ENCODE peak calls at places on chromosomes 7 and 10, in five cellular contexts. J is DND-41, E is neural progenitor cell, N is adrenal gland, Y is heart left ventricle. M is an unnamed sample.
A peak's percentile ranks its signal among the peaks of the same experiment; 100 is the strongest.

GRCh38 chr10:60099998-60100747 is 193.8 kb upstream of the CCDC6 start:
- DNase-seq in J (peak; percentile 5), Y (no peak), E (peak; percentile 66), N (no peak), M (peak; percentile 16)

GRCh38 chr7:141071260-141071854 is 2.5 kb upstream of the TMEM178B start:
- DNase-seq in E (peak; percentile 91), Y (peak; percentile 48), J (peak; percentile 16), N (peak; percentile 59), M (no peak)

GRCh38 chr7:137978464-137979237 is 23.2 kb downstream of the CREB3L2 start:
- DNase-seq in N (peak; percentile 90), J (no peak), Y (peak; percentile 74), E (no peak), M (no peak)

GRCh38 chr7:98613601-98614425 is 3.3 kb upstream of the NPTX2 start:
- DNase-seq in N (peak; percentile 49), E (peak; percentile 87), J (peak; percentile 53), Y (no peak), M (no peak)

GRCh38 chr7:23136216-23136615 is 30.6 kb downstream of the KLHL7 start:
- DNase-seq in N (no peak), Y (no peak), J (no peak), E (no peak), M (no peak)

GRCh38 chr7:22631730-22632129 is 95.3 kb upstream of the IL6 start:
- DNase-seq in Y (no peak), N (no peak), J (no peak), E (no peak), M (no peak)

GRCh38 chr7:112723416-112723815 is 66.8 kb downstream of the TMEM168 start:
- DNase-seq in J (no peak), Y (no peak), N (no peak), E (no peak), M (no peak)

GRCh38 chr10:3782099-3782455 is 2.9 kb downstream of the KLF6 start:
- DNase-seq in E (no peak), J (peak; percentile 35), N (no peak), Y (no peak), M (peak; percentile 74)

GRCh38 chr10:71927669-71928592 is 36.3 kb upstream of the CHST3 start:
- DNase-seq in N (no peak), J (no peak), Y (no peak), E (no peak), M (no peak)

GRCh38 chr7:104859754-104860426 is 154.1 kb upstream of the KMT2E start:
- DNase-seq in E (no peak), Y (no peak), J (no peak), N (no peak), M (no peak)

GRCh38 chr10:48651839-48652238 is 32.8 kb upstream of the WDFY4 start:
- DNase-seq in E (no peak), N (no peak), J (no peak), Y (no peak), M (no peak)

GRCh38 chr7:148815612-148816011 is 68.5 kb downstream of the EZH2 start:
- DNase-seq in N (no peak), J (no peak), E (no peak), Y (no peak), M (no peak)

GRCh38 chr7:120931243-120931642 is 19.3 kb upstream of the ING3 start:
- DNase-seq in N (no peak), Y (no peak), J (no peak), E (no peak), M (no peak)

GRCh38 chr10:44427479-44427878 is 42.6 kb upstream of the CXCL12 start:
- DNase-seq in E (no peak), N (no peak), J (no peak), Y (no peak), M (no peak)

GRCh38 chr10:84432891-84433290 is 104.5 kb downstream of the CCSER2 start:
- DNase-seq in E (no peak), N (no peak), J (no peak), Y (no peak), M (no peak)

GRCh38 chr7:16502303-16502702 is 24.3 kb upstream of the LRRC72 start:
- DNase-seq in N (no peak), Y (no peak), J (no peak), E (no peak), M (no peak)

GRCh38 chr7:141701489-141702046 is 398 bp downstream of the DENND11 start:
- DNase-seq in J (peak; percentile 82), Y (peak; percentile 64), E (peak; percentile 78), N (peak; percentile 44), M (peak; percentile 74)

GRCh38 chr7:90594791-90595317 is 1.3 kb upstream of the CDK14 start:
- DNase-seq in J (no peak), N (no peak), Y (peak; percentile 53), E (peak; percentile 54), M (no peak)

GRCh38 chr7:129363-130221 is 62.8 kb upstream of the FAM20C start:
- DNase-seq in J (no peak), Y (peak; percentile 47), N (no peak), E (no peak), M (no peak)

GRCh38 chr10:101568054-101568745 is 19.9 kb downstream of the POLL start:
- DNase-seq in Y (no peak), N (no peak), E (no peak), J (no peak), M (no peak)

GRCh38 chr7:5421626-5422323 is 1.9 kb downstream of the TNRC18 start:
- DNase-seq in Y (peak; percentile 66), N (peak; percentile 54), J (peak; percentile 25), E (peak; percentile 67), M (no peak)

GRCh38 chr10:7409045-7409731 is 1.6 kb downstream of the SFMBT2 start:
- DNase-seq in Y (peak; percentile 44), J (peak; percentile 73), N (peak; percentile 26), E (peak; percentile 41), M (peak; percentile 26)

GRCh38 chr7:131945313-131945831 is 388.9 kb upstream of the PODXL start:
- DNase-seq in N (no peak), J (peak; percentile 46), E (peak; percentile 92), Y (peak; percentile 57), M (no peak)

GRCh38 chr7:139118234-139118802 is 8.8 kb upstream of the ZC3HAV1 start:
- DNase-seq in E (no peak), N (no peak), J (no peak), Y (no peak), M (no peak)

GRCh38 chr10:88879754-88880286 is at the start of gene STAMBPL1:
- DNase-seq in N (peak; percentile 66), J (peak; percentile 91), Y (no peak), E (no peak), M (peak; percentile 61)

GRCh38 chr10:119306514-119306951 is 99.2 kb downstream of the GRK5 start:
- DNase-seq in Y (peak; percentile 27), J (peak; percentile 82), E (no peak), N (no peak), M (peak; percentile 75)

GRCh38 chr10:119308089-119308488 is 100.7 kb downstream of the GRK5 start:
- DNase-seq in N (no peak), J (no peak), E (no peak), Y (peak; percentile 17), M (no peak)

GRCh38 chr10:119308556-119309422 is 101.4 kb downstream of the GRK5 start:
- DNase-seq in J (no peak), Y (peak; percentile 21), E (peak; percentile 70), N (no peak), M (no peak)

GRCh38 chr10:119305860-119306513 is 98.6 kb downstream of the GRK5 start:
- DNase-seq in J (peak; percentile 83), Y (peak; percentile 51), E (no peak), N (peak; percentile 72), M (peak; percentile 74)

DNA sequence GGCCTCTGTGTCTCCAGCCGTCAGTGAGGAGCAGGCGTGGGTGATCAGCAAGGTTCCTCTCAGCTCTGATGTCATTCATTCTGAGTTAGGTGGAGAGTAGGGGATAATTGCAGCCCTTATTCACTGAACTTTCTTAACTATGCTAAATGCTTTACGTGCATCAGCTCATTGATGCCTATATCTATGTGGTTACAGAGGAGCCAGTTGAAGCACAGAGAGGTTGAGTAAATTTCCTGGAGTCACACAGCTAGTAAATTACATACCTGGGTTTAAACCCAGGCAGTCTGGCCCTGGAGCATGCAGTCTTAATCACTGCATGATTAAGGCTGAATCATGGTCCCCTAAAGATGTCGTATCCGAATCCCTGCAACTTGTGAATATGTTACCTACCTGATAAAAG is 99.6 kb downstream of the GRK5 start:
- DNase-seq in E (no peak), J (no peak), N (no peak), Y (no peak), M (no peak)
- H3K4me1 ChIP-seq in E (peaks cover 13% of the 10 kb centered on the region), J (peaks cover 50% of the 10 kb centered on the region), N (no peaks in the 10 kb centered on the region), Y (peaks cover 55% of the 10 kb centered on the region), M (peaks cover 56% of the 10 kb centered on the region)

DNA sequence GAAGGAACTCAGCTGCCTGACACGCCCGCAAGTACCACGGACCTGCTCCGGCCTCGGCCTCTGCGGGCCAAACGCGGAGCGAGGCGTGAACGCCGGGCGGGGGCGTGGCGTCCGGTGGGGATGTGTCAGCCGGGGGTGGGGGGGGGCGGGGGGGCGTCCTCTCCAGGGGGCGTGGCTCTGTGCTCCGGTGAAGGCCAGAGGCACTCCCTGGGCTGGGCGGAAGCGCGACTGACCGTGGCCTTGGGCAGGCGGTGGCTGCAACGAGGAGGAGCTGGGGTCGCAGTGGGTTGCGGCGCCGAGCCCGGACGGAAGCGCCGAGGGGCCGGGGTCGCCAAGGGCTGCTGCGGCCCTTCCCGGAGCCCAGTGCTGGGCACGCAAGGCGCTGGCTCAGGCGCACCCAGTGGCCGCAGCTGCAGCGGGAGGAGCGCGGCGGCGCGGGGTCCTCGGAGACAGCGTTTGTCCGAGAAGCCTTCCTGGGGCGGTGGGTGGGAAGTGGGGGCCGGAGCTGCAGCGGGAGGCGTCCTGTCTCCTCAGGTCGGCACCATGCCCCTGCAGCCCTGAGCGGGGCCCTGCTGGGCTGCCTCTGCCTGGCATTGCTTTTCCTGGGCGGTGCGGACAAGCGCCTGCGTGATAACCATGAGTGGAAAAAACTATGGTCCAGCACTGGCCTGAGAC is 59.0 kb upstream of the NUPR2 start:
- DNase-seq in E (no peak), Y (peak; percentile 64), J (no peak), N (peak; percentile 75), M (no peak)
- H3K4me3 ChIP-seq in E (no peak overlapping the region), Y (peak overlapping the region; percentile 47), J (no peak overlapping the region), N (no peak overlapping the region), M (no peak overlapping the region)

GRCh38 chr7:157739056-157739455 is 402.3 kb downstream of the DNAJB6 start:
- DNase-seq in N (no peak), E (no peak), Y (no peak), J (no peak), M (no peak)

GRCh38 chr7:157739650-157740049 is 402.8 kb downstream of the DNAJB6 start:
- DNase-seq in Y (no peak), N (no peak), J (no peak), E (no peak), M (no peak)

GRCh38 chr7:157736341-157736740 is 399.5 kb downstream of the DNAJB6 start:
- DNase-seq in N (no peak), J (no peak), Y (no peak), E (no peak), M (no peak)

GRCh38 chr7:157737151-157738063 is 400.6 kb downstream of the DNAJB6 start:
- DNase-seq in E (peak; percentile 44), Y (no peak), N (no peak), J (no peak), M (no peak)

DNA sequence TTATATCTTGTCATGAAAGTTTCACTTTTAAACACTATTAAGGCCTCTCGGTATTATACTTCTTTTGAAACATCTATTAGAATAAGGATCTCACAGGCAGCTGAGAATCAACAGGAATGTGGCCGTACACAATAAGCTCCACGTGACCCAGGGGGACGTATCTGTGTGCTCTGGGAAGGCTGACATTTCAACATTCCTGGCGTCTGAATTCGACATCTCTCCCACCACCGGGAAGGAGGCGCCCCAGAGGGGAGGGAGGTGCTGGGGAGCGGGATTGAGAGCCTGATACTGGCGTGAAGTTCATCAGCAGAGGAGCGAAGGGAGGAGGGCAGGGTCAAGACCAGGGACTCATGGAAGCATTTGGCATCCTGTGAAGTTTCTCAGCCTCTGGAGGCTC is 401.3 kb downstream of the DNAJB6 start:
- DNase-seq in J (no peak), Y (no peak), E (peak; percentile 86), N (no peak), M (no peak)
- H3K9me3 ChIP-seq in J (no peaks in the 10 kb centered on the region), Y (no peaks in the 10 kb centered on the region), E (no peaks in the 10 kb centered on the region), N (no peaks in the 10 kb centered on the region), M (no peaks in the 10 kb centered on the region)

GRCh38 chr10:1474376-1475094 is 262.8 kb downstream of the ADARB2 start:
- DNase-seq in N (no peak), J (no peak), E (no peak), Y (no peak), M (no peak)
- H3K4me1 ChIP-seq in N (no peaks in the 10 kb centered on the region), J (peaks cover 23% of the 10 kb centered on the region), E (peaks cover 16% of the 10 kb centered on the region), Y (no peaks in the 10 kb centered on the region), M (no peaks in the 10 kb centered on the region)

M was measured in CD8-positive, alpha-beta memory T cell.